ENCODE peak calls at places on chromosomes 3 and 15, in seven cellular contexts. M is heart left ventricle, C is sigmoid colon, J is transverse colon, S is spleen, G is small intestine, O is uterus. H is an unnamed sample. For H3K27me3, the result is how much of the 10 kb centered on the place peaks cover.

GRCh38 chr3:161171639-161172552 is 49.2 kb upstream of the NMD3 start:
- DNase-seq in M (no peak), C (no peak), J (no peak), S (no peak), G (no peak), O (no peak), H (no peak)

GRCh38 chr15:44536298-44536961 is 517 bp upstream of the EIF3J start:
- DNase-seq in M (peak), C (no peak), J (peak), S (peak), G (peak), O (no peak), H (peak)

GRCh38 chr15:63979227-63979793 is 67.0 kb downstream of the DAPK2 start:
- DNase-seq in M (no peak), C (no peak), J (no peak), S (peak), G (no peak), O (no peak), H (no peak)

GRCh38 chr3:28949580-28949979 is 331.3 kb upstream of the RBMS3 start:
- DNase-seq in M (no peak), C (no peak), J (no peak), S (no peak), G (no peak), O (no peak), H (no peak)

GRCh38 chr3:44795197-44795596 is 33.6 kb downstream of the KIF15 start:
- DNase-seq in M (no peak), C (no peak), J (no peak), S (no peak), G (no peak), O (no peak), H (peak)

GRCh38 chr15:73335026-73335425 is 33.7 kb downstream of the HCN4 start:
- DNase-seq in M (peak), C (peak), J (no peak), S (peak), G (no peak), O (no peak), H (no peak)

GRCh38 chr3:45191924-45192417 is 34.1 kb downstream of the TMEM158 start:
- DNase-seq in M (no peak), C (peak), J (no peak), S (no peak), G (no peak), O (no peak), H (no peak)

GRCh38 chr3:4744405-4745239 is 234.6 kb upstream of the BHLHE40 start:
- DNase-seq in M (no peak), C (no peak), J (no peak), S (no peak), G (no peak), O (no peak), H (peak)

GRCh38 chr15:82058517-82059204 is 12.8 kb upstream of the MEX3B start:
- DNase-seq in M (no peak), C (no peak), J (no peak), S (no peak), G (no peak), O (no peak), H (no peak)
- H3K27me3 ChIP-seq in M (under half), C (half or more), J (half or more), S (under half), G (under half), O (under half), H (under half)

DNA sequence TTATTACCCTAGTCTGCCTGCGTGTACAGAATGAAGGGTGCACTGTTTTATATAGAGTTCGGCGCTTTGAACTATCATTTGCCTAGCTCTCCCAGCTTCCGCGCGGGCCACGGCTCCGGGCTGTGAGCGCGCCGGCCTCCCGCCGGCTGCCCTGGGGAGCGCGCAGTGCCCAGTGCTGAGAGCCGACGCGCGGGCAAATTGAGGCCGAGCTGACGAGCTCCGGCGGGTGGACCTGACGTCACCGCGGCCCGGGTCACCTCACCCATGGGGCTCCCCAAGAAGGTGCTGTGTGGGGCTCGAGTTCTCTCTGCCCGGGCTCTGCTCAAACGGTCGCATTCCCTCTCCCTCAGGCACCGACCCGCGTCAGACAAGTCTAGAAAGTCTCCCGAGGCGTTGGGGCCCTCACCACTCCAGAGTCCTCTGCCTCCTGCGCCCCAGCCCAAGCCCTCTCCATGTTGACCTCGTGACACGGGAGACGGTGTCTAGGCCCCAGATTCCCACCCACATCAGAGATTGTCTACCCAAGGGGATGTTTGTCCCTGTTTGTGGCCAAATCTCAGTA is 7.7 kb downstream of the SOX2 start:
- DNase-seq in M (no peak), C (no peak), J (no peak), S (no peak), G (no peak), O (no peak), H (no peak)
- H3K4me3 ChIP-seq in M (no peak), C (no peak), J (no peak), S (no peak), G (no peak), O (no peak), H (no peak)

GRCh38 chr3:147410518-147411234 is 1.5 kb downstream of the ZIC1 start:
- DNase-seq in M (no peak), C (no peak), J (no peak), S (peak), G (no peak), O (no peak), H (peak)

GRCh38 chr3:147412491-147412916 is 3.3 kb downstream of the ZIC1 start:
- DNase-seq in M (no peak), C (no peak), J (no peak), S (no peak), G (no peak), O (no peak), H (peak)

GRCh38 chr3:147411777-147412176 is 2.6 kb downstream of the ZIC1 start:
- DNase-seq in M (no peak), C (no peak), J (no peak), S (no peak), G (no peak), O (no peak), H (peak)

GRCh38 chr3:147410126-147410517 is 957 bp downstream of the ZIC1 start:
- DNase-seq in M (no peak), C (no peak), J (no peak), S (no peak), G (no peak), O (no peak), H (no peak)

DNA sequence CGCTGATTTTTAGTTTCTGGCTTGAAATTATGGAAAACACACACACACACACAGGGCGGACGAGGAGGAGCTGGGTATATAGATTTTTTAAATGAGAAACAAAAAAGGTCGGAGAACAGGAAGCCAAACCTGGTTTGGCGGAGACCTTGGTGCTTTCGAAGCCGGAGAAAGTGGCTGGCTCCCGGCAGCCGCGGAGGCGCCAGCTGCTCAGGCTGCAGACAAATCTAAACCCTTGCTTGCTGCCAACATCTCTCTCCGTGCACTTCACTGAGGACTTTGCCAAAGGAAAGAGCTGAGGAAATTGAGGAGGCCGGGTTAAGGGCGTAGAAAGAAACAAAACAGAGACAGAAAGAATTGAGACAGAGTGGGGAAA is 2.1 kb downstream of the ZIC1 start:
- DNase-seq in M (no peak), C (no peak), J (no peak), S (no peak), G (no peak), O (no peak), H (peak)
- H3K27me3 ChIP-seq in M (half or more), C (half or more), J (half or more), S (half or more), G (half or more), O (under half), H (under half)

GRCh38 chr15:66928784-66929183 is 136.6 kb upstream of the SMAD3 start:
- DNase-seq in M (no peak), C (no peak), J (no peak), S (no peak), G (no peak), O (no peak), H (no peak)
- H3K4me3 ChIP-seq in M (no peak), C (no peak), J (no peak), S (no peak), G (no peak), O (no peak), H (no peak)